ENCODE peak calls at places on chromosome 6, in seven cellular contexts. One of them, this sample, is unnamed.

GRCh38 chr6:147201885-147202515 is 2.2 kb upstream of the STXBP5 start:
- DNase-seq in effector memory CD4-positive, alpha-beta T cell: no peak
- DNase-seq in NCI-H1694: no peak
- DNase-seq in anterior cingulate cortex: no peak
- DNase-seq in naive B cell: no peak
- DNase-seq in stimulated activated CD4-positive, alpha-beta T cell treated with anti-CD3 and anti-CD28 coated beads, Interleukin-15, amount 100 ng/mL, for 48 hours: no peak
- DNase-seq in hepatocyte: peak; percentile 42
- DNase-seq in this sample: no peak

GRCh38 chr6:22421187-22421586 is 124.4 kb upstream of the PRL start:
- DNase-seq in effector memory CD4-positive, alpha-beta T cell: no peak
- DNase-seq in NCI-H1694: no peak
- DNase-seq in anterior cingulate cortex: no peak
- DNase-seq in naive B cell: no peak
- DNase-seq in stimulated activated CD4-positive, alpha-beta T cell treated with anti-CD3 and anti-CD28 coated beads, Interleukin-15, amount 100 ng/mL, for 48 hours: no peak
- DNase-seq in hepatocyte: no peak
- DNase-seq in this sample: no peak

GRCh38 chr6:46626228-46626909 is 26.2 kb downstream of the CYP39A1 start:
- DNase-seq in effector memory CD4-positive, alpha-beta T cell: no peak
- DNase-seq in NCI-H1694: no peak
- DNase-seq in anterior cingulate cortex: no peak
- DNase-seq in naive B cell: peak; percentile 14
- DNase-seq in stimulated activated CD4-positive, alpha-beta T cell treated with anti-CD3 and anti-CD28 coated beads, Interleukin-15, amount 100 ng/mL, for 48 hours: no peak
- DNase-seq in hepatocyte: peak; percentile 24
- DNase-seq in this sample: no peak

GRCh38 chr6:53496797-53497196 is 48.1 kb downstream of the GCLC start:
- DNase-seq in effector memory CD4-positive, alpha-beta T cell: no peak
- DNase-seq in NCI-H1694: no peak
- DNase-seq in anterior cingulate cortex: no peak
- DNase-seq in naive B cell: no peak
- DNase-seq in stimulated activated CD4-positive, alpha-beta T cell treated with anti-CD3 and anti-CD28 coated beads, Interleukin-15, amount 100 ng/mL, for 48 hours: no peak
- DNase-seq in hepatocyte: peak; percentile 49
- DNase-seq in this sample: no peak

GRCh38 chr6:87766211-87766610 is 64.2 kb upstream of the AKIRIN2 start:
- DNase-seq in effector memory CD4-positive, alpha-beta T cell: no peak
- DNase-seq in NCI-H1694: no peak
- DNase-seq in anterior cingulate cortex: no peak
- DNase-seq in naive B cell: no peak
- DNase-seq in stimulated activated CD4-positive, alpha-beta T cell treated with anti-CD3 and anti-CD28 coated beads, Interleukin-15, amount 100 ng/mL, for 48 hours: no peak
- DNase-seq in hepatocyte: no peak
- DNase-seq in this sample: no peak

GRCh38 chr6:30071081-30071818 is 4.3 kb downstream of the PPP1R11 start:
- DNase-seq in effector memory CD4-positive, alpha-beta T cell: no peak
- DNase-seq in NCI-H1694: no peak
- DNase-seq in anterior cingulate cortex: no peak
- DNase-seq in naive B cell: no peak
- DNase-seq in stimulated activated CD4-positive, alpha-beta T cell treated with anti-CD3 and anti-CD28 coated beads, Interleukin-15, amount 100 ng/mL, for 48 hours: no peak
- DNase-seq in hepatocyte: peak; percentile 68
- DNase-seq in this sample: no peak

GRCh38 chr6:31468316-31468715 is 29.6 kb upstream of the MICB start:
- DNase-seq in effector memory CD4-positive, alpha-beta T cell: no peak
- DNase-seq in NCI-H1694: no peak
- DNase-seq in anterior cingulate cortex: no peak
- DNase-seq in naive B cell: no peak
- DNase-seq in stimulated activated CD4-positive, alpha-beta T cell treated with anti-CD3 and anti-CD28 coated beads, Interleukin-15, amount 100 ng/mL, for 48 hours: no peak
- DNase-seq in hepatocyte: no peak
- DNase-seq in this sample: no peak

GRCh38 chr6:107560657-107561056 is 70.7 kb downstream of the SOBP start:
- DNase-seq in effector memory CD4-positive, alpha-beta T cell: no peak
- DNase-seq in NCI-H1694: no peak
- DNase-seq in anterior cingulate cortex: no peak
- DNase-seq in naive B cell: no peak
- DNase-seq in stimulated activated CD4-positive, alpha-beta T cell treated with anti-CD3 and anti-CD28 coated beads, Interleukin-15, amount 100 ng/mL, for 48 hours: no peak
- DNase-seq in hepatocyte: peak; percentile 11
- DNase-seq in this sample: no peak

GRCh38 chr6:356828-357251 is 34.7 kb upstream of the IRF4 start:
- DNase-seq in effector memory CD4-positive, alpha-beta T cell: no peak
- DNase-seq in NCI-H1694: no peak
- DNase-seq in anterior cingulate cortex: no peak
- DNase-seq in naive B cell: peak; percentile 65
- DNase-seq in stimulated activated CD4-positive, alpha-beta T cell treated with anti-CD3 and anti-CD28 coated beads, Interleukin-15, amount 100 ng/mL, for 48 hours: no peak
- DNase-seq in hepatocyte: no peak
- DNase-seq in this sample: no peak

GRCh38 chr6:160355001-160355400 is 6.8 kb downstream of the SLC22A3 start:
- DNase-seq in effector memory CD4-positive, alpha-beta T cell: no peak
- DNase-seq in NCI-H1694: no peak
- DNase-seq in anterior cingulate cortex: no peak
- DNase-seq in naive B cell: no peak
- DNase-seq in stimulated activated CD4-positive, alpha-beta T cell treated with anti-CD3 and anti-CD28 coated beads, Interleukin-15, amount 100 ng/mL, for 48 hours: no peak
- DNase-seq in hepatocyte: peak; percentile 20
- DNase-seq in this sample: no peak

GRCh38 chr6:153001767-153002612 is 519 bp downstream of the MTRF1L start:
- DNase-seq in effector memory CD4-positive, alpha-beta T cell: no peak
- DNase-seq in NCI-H1694: no peak
- DNase-seq in anterior cingulate cortex: no peak
- DNase-seq in naive B cell: no peak
- DNase-seq in stimulated activated CD4-positive, alpha-beta T cell treated with anti-CD3 and anti-CD28 coated beads, Interleukin-15, amount 100 ng/mL, for 48 hours: no peak
- DNase-seq in hepatocyte: peak; percentile 24
- DNase-seq in this sample: no peak

GRCh38 chr6:137493218-137494038 is 766 bp downstream of the OLIG3 start:
- DNase-seq in effector memory CD4-positive, alpha-beta T cell: no peak
- DNase-seq in NCI-H1694: no peak
- DNase-seq in anterior cingulate cortex: no peak
- DNase-seq in naive B cell: no peak
- DNase-seq in stimulated activated CD4-positive, alpha-beta T cell treated with anti-CD3 and anti-CD28 coated beads, Interleukin-15, amount 100 ng/mL, for 48 hours: no peak
- DNase-seq in hepatocyte: no peak
- DNase-seq in this sample: no peak

GRCh38 chr6:154868143-154868594 is 126.9 kb upstream of the TIAM2 start:
- DNase-seq in effector memory CD4-positive, alpha-beta T cell: no peak
- DNase-seq in NCI-H1694: peak; percentile 41
- DNase-seq in anterior cingulate cortex: no peak
- DNase-seq in naive B cell: no peak
- DNase-seq in stimulated activated CD4-positive, alpha-beta T cell treated with anti-CD3 and anti-CD28 coated beads, Interleukin-15, amount 100 ng/mL, for 48 hours: no peak
- DNase-seq in hepatocyte: peak; percentile 77
- DNase-seq in this sample: no peak

GRCh38 chr6:39530201-39530759 is 194.9 kb downstream of the KIF6 start:
- DNase-seq in effector memory CD4-positive, alpha-beta T cell: no peak
- DNase-seq in NCI-H1694: no peak
- DNase-seq in anterior cingulate cortex: no peak
- DNase-seq in naive B cell: no peak
- DNase-seq in stimulated activated CD4-positive, alpha-beta T cell treated with anti-CD3 and anti-CD28 coated beads, Interleukin-15, amount 100 ng/mL, for 48 hours: no peak
- DNase-seq in hepatocyte: peak; percentile 16
- DNase-seq in this sample: no peak

GRCh38 chr6:18269253-18269652 is 4.9 kb upstream of the DEK start:
- DNase-seq in effector memory CD4-positive, alpha-beta T cell: no peak
- DNase-seq in NCI-H1694: no peak
- DNase-seq in anterior cingulate cortex: no peak
- DNase-seq in naive B cell: no peak
- DNase-seq in stimulated activated CD4-positive, alpha-beta T cell treated with anti-CD3 and anti-CD28 coated beads, Interleukin-15, amount 100 ng/mL, for 48 hours: no peak
- DNase-seq in hepatocyte: no peak
- DNase-seq in this sample: no peak

GRCh38 chr6:33787954-33788693 is 806 bp downstream of the LEMD2 start:
- DNase-seq in effector memory CD4-positive, alpha-beta T cell: peak; percentile 37
- DNase-seq in NCI-H1694: no peak
- DNase-seq in anterior cingulate cortex: peak; percentile 13
- DNase-seq in naive B cell: peak; percentile 64
- DNase-seq in stimulated activated CD4-positive, alpha-beta T cell treated with anti-CD3 and anti-CD28 coated beads, Interleukin-15, amount 100 ng/mL, for 48 hours: peak; percentile 30
- DNase-seq in hepatocyte: peak; percentile 81
- DNase-seq in this sample: peak; percentile 83

GRCh38 chr6:28776269-28777146 is 147.3 kb downstream of the TRIM27 start:
- DNase-seq in effector memory CD4-positive, alpha-beta T cell: no peak
- DNase-seq in NCI-H1694: no peak
- DNase-seq in anterior cingulate cortex: no peak
- DNase-seq in naive B cell: no peak
- DNase-seq in stimulated activated CD4-positive, alpha-beta T cell treated with anti-CD3 and anti-CD28 coated beads, Interleukin-15, amount 100 ng/mL, for 48 hours: no peak
- DNase-seq in hepatocyte: no peak
- DNase-seq in this sample: no peak

GRCh38 chr6:33944686-33945411 is 141.0 kb upstream of the MLN start:
- DNase-seq in effector memory CD4-positive, alpha-beta T cell: no peak
- DNase-seq in NCI-H1694: no peak
- DNase-seq in anterior cingulate cortex: no peak
- DNase-seq in naive B cell: no peak
- DNase-seq in stimulated activated CD4-positive, alpha-beta T cell treated with anti-CD3 and anti-CD28 coated beads, Interleukin-15, amount 100 ng/mL, for 48 hours: no peak
- DNase-seq in hepatocyte: no peak
- DNase-seq in this sample: no peak

GRCh38 chr6:159985296-159985940 is 16.5 kb downstream of the IGF2R start:
- DNase-seq in effector memory CD4-positive, alpha-beta T cell: no peak
- DNase-seq in NCI-H1694: no peak
- DNase-seq in anterior cingulate cortex: no peak
- DNase-seq in naive B cell: no peak
- DNase-seq in stimulated activated CD4-positive, alpha-beta T cell treated with anti-CD3 and anti-CD28 coated beads, Interleukin-15, amount 100 ng/mL, for 48 hours: no peak
- DNase-seq in hepatocyte: no peak
- DNase-seq in this sample: no peak

GRCh38 chr6:123622780-123623179 is 14.0 kb downstream of the TRDN start:
- DNase-seq in effector memory CD4-positive, alpha-beta T cell: no peak
- DNase-seq in NCI-H1694: no peak
- DNase-seq in anterior cingulate cortex: no peak
- DNase-seq in naive B cell: no peak
- DNase-seq in stimulated activated CD4-positive, alpha-beta T cell treated with anti-CD3 and anti-CD28 coated beads, Interleukin-15, amount 100 ng/mL, for 48 hours: no peak
- DNase-seq in hepatocyte: no peak
- DNase-seq in this sample: no peak

GRCh38 chr6:36216559-36216958 is 20.0 kb downstream of the BRPF3 start:
- DNase-seq in effector memory CD4-positive, alpha-beta T cell: no peak
- DNase-seq in NCI-H1694: no peak
- DNase-seq in anterior cingulate cortex: no peak
- DNase-seq in naive B cell: no peak
- DNase-seq in stimulated activated CD4-positive, alpha-beta T cell treated with anti-CD3 and anti-CD28 coated beads, Interleukin-15, amount 100 ng/mL, for 48 hours: no peak
- DNase-seq in hepatocyte: no peak
- DNase-seq in this sample: no peak

GRCh38 chr6:108666656-108667260 is 106.0 kb downstream of the FOXO3 start:
- DNase-seq in effector memory CD4-positive, alpha-beta T cell: no peak
- DNase-seq in NCI-H1694: no peak
- DNase-seq in anterior cingulate cortex: no peak
- DNase-seq in naive B cell: no peak
- DNase-seq in stimulated activated CD4-positive, alpha-beta T cell treated with anti-CD3 and anti-CD28 coated beads, Interleukin-15, amount 100 ng/mL, for 48 hours: no peak
- DNase-seq in hepatocyte: no peak
- DNase-seq in this sample: no peak

GRCh38 chr6:137903933-137904821 is 37.1 kb downstream of the TNFAIP3 start:
- DNase-seq in effector memory CD4-positive, alpha-beta T cell: no peak
- DNase-seq in NCI-H1694: no peak
- DNase-seq in anterior cingulate cortex: no peak
- DNase-seq in naive B cell: no peak
- DNase-seq in stimulated activated CD4-positive, alpha-beta T cell treated with anti-CD3 and anti-CD28 coated beads, Interleukin-15, amount 100 ng/mL, for 48 hours: peak; percentile 45
- DNase-seq in hepatocyte: peak; percentile 51
- DNase-seq in this sample: no peak

GRCh38 chr6:72032056-72032455 is 145.7 kb downstream of the RIMS1 start:
- DNase-seq in effector memory CD4-positive, alpha-beta T cell: no peak
- DNase-seq in NCI-H1694: no peak
- DNase-seq in anterior cingulate cortex: no peak
- DNase-seq in naive B cell: no peak
- DNase-seq in stimulated activated CD4-positive, alpha-beta T cell treated with anti-CD3 and anti-CD28 coated beads, Interleukin-15, amount 100 ng/mL, for 48 hours: no peak
- DNase-seq in hepatocyte: no peak
- DNase-seq in this sample: no peak

GRCh38 chr6:84652356-84653026 is 111.9 kb downstream of the TBX18 start:
- DNase-seq in effector memory CD4-positive, alpha-beta T cell: no peak
- DNase-seq in NCI-H1694: no peak
- DNase-seq in anterior cingulate cortex: no peak
- DNase-seq in naive B cell: no peak
- DNase-seq in stimulated activated CD4-positive, alpha-beta T cell treated with anti-CD3 and anti-CD28 coated beads, Interleukin-15, amount 100 ng/mL, for 48 hours: no peak
- DNase-seq in hepatocyte: no peak
- DNase-seq in this sample: no peak

GRCh38 chr6:53330137-53330536 is 18.6 kb downstream of the ELOVL5 start:
- DNase-seq in effector memory CD4-positive, alpha-beta T cell: no peak
- DNase-seq in NCI-H1694: no peak
- DNase-seq in anterior cingulate cortex: no peak
- DNase-seq in naive B cell: no peak
- DNase-seq in stimulated activated CD4-positive, alpha-beta T cell treated with anti-CD3 and anti-CD28 coated beads, Interleukin-15, amount 100 ng/mL, for 48 hours: no peak
- DNase-seq in hepatocyte: no peak
- DNase-seq in this sample: no peak

GRCh38 chr6:136962661-136963060 is 40.6 kb downstream of the SLC35D3 start:
- DNase-seq in effector memory CD4-positive, alpha-beta T cell: no peak
- DNase-seq in NCI-H1694: peak; percentile 82
- DNase-seq in anterior cingulate cortex: no peak
- DNase-seq in naive B cell: no peak
- DNase-seq in stimulated activated CD4-positive, alpha-beta T cell treated with anti-CD3 and anti-CD28 coated beads, Interleukin-15, amount 100 ng/mL, for 48 hours: no peak
- DNase-seq in hepatocyte: no peak
- DNase-seq in this sample: no peak

GRCh38 chr6:122803056-122803695 is 14.1 kb downstream of the SMPDL3A start:
- DNase-seq in effector memory CD4-positive, alpha-beta T cell: no peak
- DNase-seq in NCI-H1694: no peak
- DNase-seq in anterior cingulate cortex: no peak
- DNase-seq in naive B cell: no peak
- DNase-seq in stimulated activated CD4-positive, alpha-beta T cell treated with anti-CD3 and anti-CD28 coated beads, Interleukin-15, amount 100 ng/mL, for 48 hours: no peak
- DNase-seq in hepatocyte: no peak
- DNase-seq in this sample: no peak

GRCh38 chr6:89412071-89413005 is at the start of gene RRAGD:
- DNase-seq in effector memory CD4-positive, alpha-beta T cell: peak; percentile 36
- DNase-seq in NCI-H1694: peak; percentile 62
- DNase-seq in anterior cingulate cortex: peak; percentile 68
- DNase-seq in naive B cell: peak; percentile 60
- DNase-seq in stimulated activated CD4-positive, alpha-beta T cell treated with anti-CD3 and anti-CD28 coated beads, Interleukin-15, amount 100 ng/mL, for 48 hours: peak; percentile 54
- DNase-seq in hepatocyte: peak; percentile 87
- DNase-seq in this sample: no peak

GRCh38 chr6:48084201-48084600 is 26.8 kb downstream of the PTCHD4 start:
- DNase-seq in effector memory CD4-positive, alpha-beta T cell: no peak
- DNase-seq in NCI-H1694: no peak
- DNase-seq in anterior cingulate cortex: no peak
- DNase-seq in naive B cell: no peak
- DNase-seq in stimulated activated CD4-positive, alpha-beta T cell treated with anti-CD3 and anti-CD28 coated beads, Interleukin-15, amount 100 ng/mL, for 48 hours: no peak
- DNase-seq in hepatocyte: no peak
- DNase-seq in this sample: no peak

GRCh38 chr6:65191412-65191811 is 515.6 kb downstream of the EYS start:
- DNase-seq in effector memory CD4-positive, alpha-beta T cell: no peak
- DNase-seq in NCI-H1694: no peak
- DNase-seq in anterior cingulate cortex: no peak
- DNase-seq in naive B cell: no peak
- DNase-seq in stimulated activated CD4-positive, alpha-beta T cell treated with anti-CD3 and anti-CD28 coated beads, Interleukin-15, amount 100 ng/mL, for 48 hours: no peak
- DNase-seq in hepatocyte: no peak
- DNase-seq in this sample: no peak

GRCh38 chr6:128415387-128415786 is 105.0 kb downstream of the PTPRK start:
- DNase-seq in effector memory CD4-positive, alpha-beta T cell: no peak
- DNase-seq in NCI-H1694: no peak
- DNase-seq in anterior cingulate cortex: no peak
- DNase-seq in naive B cell: no peak
- DNase-seq in stimulated activated CD4-positive, alpha-beta T cell treated with anti-CD3 and anti-CD28 coated beads, Interleukin-15, amount 100 ng/mL, for 48 hours: no peak
- DNase-seq in hepatocyte: no peak
- DNase-seq in this sample: no peak

GRCh38 chr6:52504778-52505127 is 72.1 kb downstream of the TRAM2 start:
- DNase-seq in effector memory CD4-positive, alpha-beta T cell: no peak
- DNase-seq in NCI-H1694: no peak
- DNase-seq in anterior cingulate cortex: no peak
- DNase-seq in naive B cell: no peak
- DNase-seq in stimulated activated CD4-positive, alpha-beta T cell treated with anti-CD3 and anti-CD28 coated beads, Interleukin-15, amount 100 ng/mL, for 48 hours: no peak
- DNase-seq in hepatocyte: no peak
- DNase-seq in this sample: no peak

GRCh38 chr6:78984225-78984950 is 93.7 kb downstream of the PHIP start:
- DNase-seq in effector memory CD4-positive, alpha-beta T cell: no peak
- DNase-seq in NCI-H1694: no peak
- DNase-seq in anterior cingulate cortex: no peak
- DNase-seq in naive B cell: no peak
- DNase-seq in stimulated activated CD4-positive, alpha-beta T cell treated with anti-CD3 and anti-CD28 coated beads, Interleukin-15, amount 100 ng/mL, for 48 hours: no peak
- DNase-seq in hepatocyte: no peak
- DNase-seq in this sample: no peak

GRCh38 chr6:112603726-112604125 is 256.6 kb downstream of the RFPL4B start:
- DNase-seq in effector memory CD4-positive, alpha-beta T cell: no peak
- DNase-seq in NCI-H1694: no peak
- DNase-seq in anterior cingulate cortex: no peak
- DNase-seq in naive B cell: no peak
- DNase-seq in stimulated activated CD4-positive, alpha-beta T cell treated with anti-CD3 and anti-CD28 coated beads, Interleukin-15, amount 100 ng/mL, for 48 hours: no peak
- DNase-seq in hepatocyte: no peak
- DNase-seq in this sample: no peak

GRCh38 chr6:167501831-167502385 is 177.0 kb downstream of the TTLL2 start:
- DNase-seq in effector memory CD4-positive, alpha-beta T cell: no peak
- DNase-seq in NCI-H1694: peak; percentile 8
- DNase-seq in anterior cingulate cortex: no peak
- DNase-seq in naive B cell: no peak
- DNase-seq in stimulated activated CD4-positive, alpha-beta T cell treated with anti-CD3 and anti-CD28 coated beads, Interleukin-15, amount 100 ng/mL, for 48 hours: no peak
- DNase-seq in hepatocyte: peak; percentile 74
- DNase-seq in this sample: no peak

GRCh38 chr6:158207452-158207788 is 39.3 kb downstream of the GTF2H5 start:
- DNase-seq in effector memory CD4-positive, alpha-beta T cell: no peak
- DNase-seq in NCI-H1694: no peak
- DNase-seq in anterior cingulate cortex: no peak
- DNase-seq in naive B cell: no peak
- DNase-seq in stimulated activated CD4-positive, alpha-beta T cell treated with anti-CD3 and anti-CD28 coated beads, Interleukin-15, amount 100 ng/mL, for 48 hours: peak; percentile 23
- DNase-seq in hepatocyte: peak; percentile 19
- DNase-seq in this sample: no peak

GRCh38 chr6:82381278-82381677 is 17.7 kb downstream of the TPBG start:
- DNase-seq in effector memory CD4-positive, alpha-beta T cell: no peak
- DNase-seq in NCI-H1694: no peak
- DNase-seq in anterior cingulate cortex: no peak
- DNase-seq in naive B cell: no peak
- DNase-seq in stimulated activated CD4-positive, alpha-beta T cell treated with anti-CD3 and anti-CD28 coated beads, Interleukin-15, amount 100 ng/mL, for 48 hours: no peak
- DNase-seq in hepatocyte: no peak
- DNase-seq in this sample: no peak

This sample was measured in natural killer cell treated with Interleukin-12 subunit alpha and Interleukin-12 subunit beta and Interleukin-15 and Interleukin-18, amount 100 ng/mL, for 72 hours.